ENCODE peak calls at places on chromosome 15, in eight cellular contexts. One of them, this sample, is unnamed.

GRCh38 chr15:45110256-45110820 is 3.6 kb downstream of the DUOX2 start:
- DNase-seq in neuronal stem cell: no peak
- DNase-seq in body of pancreas: no peak
- DNase-seq in ovary: no peak
- DNase-seq in SK-N-SH: peak; percentile 42
- DNase-seq in astrocyte: no peak
- DNase-seq in right lobe of liver: no peak
- DNase-seq in colonic mucosa: no peak
- DNase-seq in this sample: no peak

GRCh38 chr15:38554354-38554753 is 10.3 kb downstream of the RASGRP1 start:
- DNase-seq in SK-N-SH: no peak
- DNase-seq in colonic mucosa: no peak
- DNase-seq in right lobe of liver: no peak
- DNase-seq in ovary: no peak
- DNase-seq in neuronal stem cell: no peak
- DNase-seq in body of pancreas: no peak
- DNase-seq in astrocyte: peak; percentile 67
- DNase-seq in this sample: no peak

GRCh38 chr15:31060429-31061140 is 40.9 kb downstream of the TRPM1 start:
- DNase-seq in astrocyte: no peak
- DNase-seq in body of pancreas: peak; percentile 36
- DNase-seq in SK-N-SH: no peak
- DNase-seq in colonic mucosa: no peak
- DNase-seq in neuronal stem cell: no peak
- DNase-seq in right lobe of liver: no peak
- DNase-seq in ovary: no peak
- DNase-seq in this sample: no peak

GRCh38 chr15:69576035-69576526 is 123.5 kb downstream of the RPLP1 start:
- DNase-seq in neuronal stem cell: peak; percentile 17
- DNase-seq in right lobe of liver: peak; percentile 66
- DNase-seq in astrocyte: no peak
- DNase-seq in colonic mucosa: peak; percentile 81
- DNase-seq in ovary: no peak
- DNase-seq in body of pancreas: peak; percentile 77
- DNase-seq in SK-N-SH: peak; percentile 84
- DNase-seq in this sample: peak; percentile 45

GRCh38 chr15:71149645-71150557 is 34.6 kb downstream of the THSD4 start:
- DNase-seq in astrocyte: no peak
- DNase-seq in body of pancreas: peak; percentile 51
- DNase-seq in neuronal stem cell: no peak
- DNase-seq in right lobe of liver: peak; percentile 88
- DNase-seq in SK-N-SH: no peak
- DNase-seq in colonic mucosa: no peak
- DNase-seq in ovary: no peak
- DNase-seq in this sample: no peak

GRCh38 chr15:72813345-72814004 is 29.9 kb upstream of the ADPGK start:
- DNase-seq in neuronal stem cell: no peak
- DNase-seq in right lobe of liver: no peak
- DNase-seq in body of pancreas: no peak
- DNase-seq in colonic mucosa: no peak
- DNase-seq in ovary: no peak
- DNase-seq in SK-N-SH: no peak
- DNase-seq in astrocyte: no peak
- DNase-seq in this sample: no peak

GRCh38 chr15:88628018-88628673 is 7.0 kb downstream of the AEN start:
- DNase-seq in body of pancreas: no peak
- DNase-seq in colonic mucosa: no peak
- DNase-seq in astrocyte: no peak
- DNase-seq in ovary: no peak
- DNase-seq in right lobe of liver: no peak
- DNase-seq in neuronal stem cell: no peak
- DNase-seq in SK-N-SH: no peak
- DNase-seq in this sample: no peak

GRCh38 chr15:48541659-48542334 is 103.7 kb downstream of the FBN1 start:
- DNase-seq in colonic mucosa: no peak
- DNase-seq in body of pancreas: no peak
- DNase-seq in ovary: no peak
- DNase-seq in SK-N-SH: peak; percentile 32
- DNase-seq in astrocyte: peak; percentile 82
- DNase-seq in right lobe of liver: no peak
- DNase-seq in neuronal stem cell: no peak
- DNase-seq in this sample: no peak

GRCh38 chr15:90881181-90881977 is 2.9 kb upstream of the FES start:
- DNase-seq in SK-N-SH: no peak
- DNase-seq in body of pancreas: no peak
- DNase-seq in astrocyte: no peak
- DNase-seq in ovary: no peak
- DNase-seq in colonic mucosa: no peak
- DNase-seq in right lobe of liver: peak; percentile 65
- DNase-seq in neuronal stem cell: no peak
- DNase-seq in this sample: no peak

GRCh38 chr15:29921130-29921601 is 98.9 kb upstream of the TJP1 start:
- DNase-seq in body of pancreas: no peak
- DNase-seq in astrocyte: no peak
- DNase-seq in SK-N-SH: no peak
- DNase-seq in ovary: no peak
- DNase-seq in colonic mucosa: no peak
- DNase-seq in neuronal stem cell: no peak
- DNase-seq in right lobe of liver: no peak
- DNase-seq in this sample: no peak

DNA sequence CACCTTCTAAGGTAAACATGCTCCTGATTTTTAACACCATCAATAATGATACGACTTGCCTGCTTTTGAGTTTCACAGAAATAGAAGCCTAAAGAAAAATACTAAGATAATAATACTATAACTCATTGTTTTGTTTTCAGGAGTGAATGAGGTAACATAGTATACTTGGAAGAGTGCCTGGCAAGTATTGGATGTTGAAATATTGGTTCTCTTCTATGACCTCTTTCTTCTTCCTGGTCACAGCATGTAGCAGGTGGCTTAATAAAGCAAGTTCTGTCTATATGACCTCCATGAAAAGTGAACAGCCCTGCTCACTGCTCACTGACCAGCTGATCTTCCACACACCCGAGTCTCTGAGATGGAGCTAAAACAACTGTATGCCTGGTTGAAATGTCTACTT is 312.3 kb upstream of the ONECUT1 start:
- DNase-seq in colonic mucosa: no peak
- DNase-seq in right lobe of liver: no peak
- DNase-seq in astrocyte: no peak
- DNase-seq in neuronal stem cell: no peak
- DNase-seq in ovary: no peak
- DNase-seq in SK-N-SH: no peak
- DNase-seq in body of pancreas: no peak
- DNase-seq in this sample: no peak
- H3K27ac ChIP-seq in colonic mucosa: no peak overlapping the region
- H3K27ac ChIP-seq in right lobe of liver: no peak overlapping the region
- H3K27ac ChIP-seq in astrocyte: no peak overlapping the region
- H3K27ac ChIP-seq in neuronal stem cell: no peak overlapping the region
- H3K27ac ChIP-seq in ovary: no peak overlapping the region
- H3K27ac ChIP-seq in SK-N-SH: no peak overlapping the region
- H3K27ac ChIP-seq in body of pancreas: no peak overlapping the region
- H3K27ac ChIP-seq in this sample: no peak overlapping the region

GRCh38 chr15:74870496-74871213 is 2.5 kb downstream of the SCAMP2 start:
- DNase-seq in body of pancreas: no peak
- DNase-seq in ovary: no peak
- DNase-seq in right lobe of liver: no peak
- DNase-seq in neuronal stem cell: no peak
- DNase-seq in SK-N-SH: no peak
- DNase-seq in astrocyte: no peak
- DNase-seq in colonic mucosa: no peak
- DNase-seq in this sample: no peak
- H3K27ac ChIP-seq in body of pancreas: no peak overlapping the region
- H3K27ac ChIP-seq in ovary: no peak overlapping the region
- H3K27ac ChIP-seq in right lobe of liver: peak overlapping the region; percentile 19
- H3K27ac ChIP-seq in neuronal stem cell: no peak overlapping the region
- H3K27ac ChIP-seq in SK-N-SH: no peak overlapping the region
- H3K27ac ChIP-seq in astrocyte: no peak overlapping the region
- H3K27ac ChIP-seq in colonic mucosa: peak overlapping the region; percentile 92
- H3K27ac ChIP-seq in this sample: peak overlapping the region; percentile 4

GRCh38 chr15:66148187-66148586 is 105.4 kb downstream of the MEGF11 start:
- DNase-seq in neuronal stem cell: no peak
- DNase-seq in colonic mucosa: no peak
- DNase-seq in ovary: no peak
- DNase-seq in right lobe of liver: no peak
- DNase-seq in SK-N-SH: no peak
- DNase-seq in astrocyte: no peak
- DNase-seq in body of pancreas: no peak
- DNase-seq in this sample: no peak
- H3K27ac ChIP-seq in neuronal stem cell: no peak overlapping the region
- H3K27ac ChIP-seq in colonic mucosa: no peak overlapping the region
- H3K27ac ChIP-seq in ovary: no peak overlapping the region
- H3K27ac ChIP-seq in right lobe of liver: no peak overlapping the region
- H3K27ac ChIP-seq in SK-N-SH: no peak overlapping the region
- H3K27ac ChIP-seq in astrocyte: no peak overlapping the region
- H3K27ac ChIP-seq in body of pancreas: no peak overlapping the region
- H3K27ac ChIP-seq in this sample: no peak overlapping the region

GRCh38 chr15:26158176-26158575 is 295.0 kb upstream of the ATP10A start:
- DNase-seq in neuronal stem cell: no peak
- DNase-seq in right lobe of liver: no peak
- DNase-seq in ovary: no peak
- DNase-seq in colonic mucosa: no peak
- DNase-seq in astrocyte: no peak
- DNase-seq in SK-N-SH: no peak
- DNase-seq in body of pancreas: no peak
- DNase-seq in this sample: no peak
- H3K27ac ChIP-seq in neuronal stem cell: no peak overlapping the region
- H3K27ac ChIP-seq in right lobe of liver: no peak overlapping the region
- H3K27ac ChIP-seq in ovary: no peak overlapping the region
- H3K27ac ChIP-seq in colonic mucosa: no peak overlapping the region
- H3K27ac ChIP-seq in astrocyte: no peak overlapping the region
- H3K27ac ChIP-seq in SK-N-SH: no peak overlapping the region
- H3K27ac ChIP-seq in body of pancreas: no peak overlapping the region
- H3K27ac ChIP-seq in this sample: no peak overlapping the region

DNA sequence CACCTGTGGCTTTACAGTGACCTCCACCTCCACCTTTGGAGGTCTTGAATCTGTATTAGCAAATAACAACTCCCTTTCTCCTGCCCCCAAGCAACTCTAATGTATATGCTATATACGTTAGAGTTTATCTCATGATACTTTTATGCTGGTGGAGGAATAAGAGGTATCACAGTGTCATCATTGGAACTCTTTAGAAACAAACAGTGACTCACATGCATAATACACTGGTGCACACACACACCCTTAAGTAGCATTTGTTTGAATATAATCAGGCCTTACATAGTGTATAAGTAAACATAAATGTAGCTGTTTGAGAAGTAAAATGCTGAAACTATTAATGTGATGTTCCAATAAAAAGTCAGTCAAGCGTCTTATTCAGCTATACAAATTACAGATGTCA is 280.2 kb upstream of the C2CD4B start:
- DNase-seq in colonic mucosa: no peak
- DNase-seq in right lobe of liver: no peak
- DNase-seq in neuronal stem cell: no peak
- DNase-seq in astrocyte: peak; percentile 56
- DNase-seq in SK-N-SH: no peak
- DNase-seq in ovary: no peak
- DNase-seq in body of pancreas: no peak
- DNase-seq in this sample: no peak
- H3K27ac ChIP-seq in colonic mucosa: no peak overlapping the region
- H3K27ac ChIP-seq in right lobe of liver: no peak overlapping the region
- H3K27ac ChIP-seq in neuronal stem cell: no peak overlapping the region
- H3K27ac ChIP-seq in astrocyte: peak overlapping the region; percentile 70
- H3K27ac ChIP-seq in SK-N-SH: peak overlapping the region; percentile 91
- H3K27ac ChIP-seq in ovary: no peak overlapping the region
- H3K27ac ChIP-seq in body of pancreas: no peak overlapping the region
- H3K27ac ChIP-seq in this sample: no peak overlapping the region

GRCh38 chr15:84905016-84905916 is 20.8 kb downstream of the SLC28A1 start:
- DNase-seq in right lobe of liver: no peak
- DNase-seq in ovary: no peak
- DNase-seq in colonic mucosa: no peak
- DNase-seq in body of pancreas: no peak
- DNase-seq in neuronal stem cell: no peak
- DNase-seq in astrocyte: no peak
- DNase-seq in SK-N-SH: no peak
- DNase-seq in this sample: no peak

GRCh38 chr15:84907731-84908130 is 23.3 kb downstream of the SLC28A1 start:
- DNase-seq in neuronal stem cell: no peak
- DNase-seq in right lobe of liver: no peak
- DNase-seq in SK-N-SH: no peak
- DNase-seq in astrocyte: no peak
- DNase-seq in colonic mucosa: no peak
- DNase-seq in ovary: no peak
- DNase-seq in body of pancreas: no peak
- DNase-seq in this sample: no peak

GRCh38 chr15:84903751-84904150 is 19.3 kb downstream of the SLC28A1 start:
- DNase-seq in astrocyte: no peak
- DNase-seq in neuronal stem cell: no peak
- DNase-seq in right lobe of liver: no peak
- DNase-seq in SK-N-SH: no peak
- DNase-seq in ovary: no peak
- DNase-seq in body of pancreas: no peak
- DNase-seq in colonic mucosa: no peak
- DNase-seq in this sample: no peak

GRCh38 chr15:84901540-84901939 is 17.1 kb downstream of the SLC28A1 start:
- DNase-seq in right lobe of liver: no peak
- DNase-seq in neuronal stem cell: no peak
- DNase-seq in body of pancreas: no peak
- DNase-seq in ovary: no peak
- DNase-seq in astrocyte: no peak
- DNase-seq in SK-N-SH: no peak
- DNase-seq in colonic mucosa: no peak
- DNase-seq in this sample: no peak

DNA sequence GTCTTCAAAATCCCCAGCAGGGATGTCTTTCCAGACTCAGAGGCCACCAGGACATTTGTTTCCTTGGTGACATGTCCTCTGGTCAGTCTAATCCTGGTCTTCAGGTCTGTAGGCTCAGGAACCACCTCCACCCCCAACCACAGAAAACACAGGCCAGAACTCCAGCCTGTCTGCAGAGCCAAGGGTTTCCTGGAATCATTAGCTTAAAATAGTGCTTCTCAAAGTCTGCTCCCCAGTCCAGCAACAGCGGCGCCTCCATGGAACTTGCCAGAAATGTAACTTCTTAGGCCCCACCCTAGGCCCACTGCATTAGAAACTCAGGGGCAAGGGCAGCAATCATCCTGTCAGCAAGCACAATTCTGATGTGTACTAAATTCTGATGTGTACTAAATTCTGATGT is 19.9 kb downstream of the SLC28A1 start:
- DNase-seq in ovary: no peak
- DNase-seq in right lobe of liver: no peak
- DNase-seq in astrocyte: peak; percentile 19
- DNase-seq in SK-N-SH: no peak
- DNase-seq in colonic mucosa: no peak
- DNase-seq in body of pancreas: no peak
- DNase-seq in neuronal stem cell: no peak
- DNase-seq in this sample: no peak
- H3K27ac ChIP-seq in ovary: no peak overlapping the region
- H3K27ac ChIP-seq in right lobe of liver: no peak overlapping the region
- H3K27ac ChIP-seq in astrocyte: no peak overlapping the region
- H3K27ac ChIP-seq in SK-N-SH: no peak overlapping the region
- H3K27ac ChIP-seq in colonic mucosa: no peak overlapping the region
- H3K27ac ChIP-seq in body of pancreas: no peak overlapping the region
- H3K27ac ChIP-seq in neuronal stem cell: no peak overlapping the region
- H3K27ac ChIP-seq in this sample: no peak overlapping the region

This sample was measured in substantia nigra.